ENCODE peak calls at places on chromosome 5, in six cellular contexts. D, T, A, L, C and J are unnamed samples.

GRCh38 chr5:171596391-171596878 is 177.0 kb downstream of the FGF18 start:
- DNase-seq in C (no peak), T (peak), L (no peak), A (peak), D (no peak), J (no peak)

GRCh38 chr5:23840083-23840482 is 332.7 kb downstream of the PRDM9 start:
- DNase-seq in A (no peak), T (no peak), C (no peak), L (no peak), D (no peak), J (peak)

GRCh38 chr5:37553720-37554402 is 174.7 kb downstream of the WDR70 start:
- DNase-seq in A (peak), T (peak), L (peak), C (no peak), D (no peak), J (no peak)

GRCh38 chr5:134003064-134003956 is 1.5 kb downstream of the VDAC1 start:
- DNase-seq in L (no peak), D (peak), A (peak), C (no peak), T (no peak), J (no peak)

GRCh38 chr5:149221326-149221725 is 50.3 kb upstream of the AFAP1L1 start:
- DNase-seq in C (no peak), T (peak), D (no peak), A (peak), L (no peak), J (no peak)

GRCh38 chr5:15474143-15474719 is 25.7 kb upstream of the FBXL7 start:
- DNase-seq in T (peak), A (no peak), C (no peak), D (no peak), L (no peak), J (no peak)

GRCh38 chr5:320524-321232 is 836 bp upstream of the AHRR start:
- DNase-seq in T (no peak), C (no peak), D (peak), A (no peak), L (no peak), J (no peak)

GRCh38 chr5:137629646-137630045 is 106.2 kb downstream of the KLHL3 start:
- DNase-seq in C (no peak), L (peak), A (peak), T (peak), D (no peak), J (peak)

GRCh38 chr5:170251462-170251861 is 18.7 kb downstream of the C5orf58 start:
- DNase-seq in D (no peak), A (no peak), L (no peak), T (no peak), C (no peak), J (no peak)

GRCh38 chr5:119752921-119753886 is 123.8 kb downstream of the FAM170A start:
- DNase-seq in D (no peak), L (no peak), A (no peak), C (no peak), T (no peak), J (no peak)